ENCODE peak calls at places on chromosome 12, in six cellular contexts. L is stimulated activated CD8-positive, alpha-beta memory T cell treated with anti-CD3 and anti-CD28 coated beads, Interleukin-2, amount 100 ng/mL, for 1 hour; W is neural progenitor cell; S is nephron progenitor cell; N is non-pigmented ciliary epithelial cell; M is RPMI7951. V is an unnamed sample.
A peak's percentile ranks its signal among the peaks of the same experiment; 100 is the strongest.

GRCh38 chr12:15446798-15447197 is 124.5 kb downstream of the PTPRO start:
- DNase-seq in L (no peak), W (no peak), S (no peak), N (peak; percentile 47), M (peak; percentile 14), V (no peak)

GRCh38 chr12:54021432-54022013 is 6.7 kb upstream of the HOXC6 start:
- DNase-seq in L (no peak), W (peak; percentile 74), S (peak; percentile 66), N (no peak), M (no peak), V (no peak)

GRCh38 chr12:68080577-68080976 is 79.0 kb downstream of the IFNG start:
- DNase-seq in L (peak; percentile 9), W (peak; percentile 66), S (no peak), N (no peak), M (no peak), V (no peak)

GRCh38 chr12:85575115-85576096 is 260.8 kb downstream of the RASSF9 start:
- DNase-seq in L (no peak), W (peak; percentile 74), S (peak; percentile 57), N (peak; percentile 48), M (peak; percentile 38), V (peak; percentile 20)

GRCh38 chr12:9673404-9674225 is 4.1 kb downstream of the CLEC2D start:
- DNase-seq in L (no peak), W (no peak), S (no peak), N (peak; percentile 67), M (peak; percentile 91), V (peak; percentile 80)

GRCh38 chr12:115824936-115825602 is 452.4 kb downstream of the MED13L start:
- DNase-seq in L (no peak), W (no peak), S (no peak), N (no peak), M (no peak), V (no peak)

GRCh38 chr12:76470028-76470939 is 89.3 kb downstream of the OSBPL8 start:
- DNase-seq in L (no peak), W (no peak), S (no peak), N (peak; percentile 91), M (peak; percentile 81), V (peak; percentile 65)

GRCh38 chr12:71556881-71557280 is 106.8 kb downstream of the ZFC3H1 start:
- DNase-seq in L (no peak), W (peak; percentile 26), S (no peak), N (peak; percentile 81), M (peak; percentile 86), V (peak; percentile 70)

GRCh38 chr12:15601210-15601800 is 187.9 kb downstream of the EPS8 start:
- DNase-seq in L (no peak), W (no peak), S (no peak), N (peak; percentile 62), M (peak; percentile 56), V (peak; percentile 21)

GRCh38 chr12:26195641-26196423 is 459 bp downstream of the SSPN start:
- DNase-seq in L (no peak), W (peak; percentile 58), S (peak; percentile 51), N (no peak), M (peak; percentile 60), V (no peak)

GRCh38 chr12:113990548-113991223 is 24.6 kb upstream of the RBM19 start:
- DNase-seq in L (no peak), W (no peak), S (no peak), N (no peak), M (no peak), V (no peak)

GRCh38 chr12:101470939-101471338 is 4.2 kb upstream of the SPIC start:
- DNase-seq in L (no peak), W (no peak), S (no peak), N (no peak), M (no peak), V (no peak)

GRCh38 chr12:12209043-12209442 is 57.8 kb downstream of the LRP6 start:
- DNase-seq in L (no peak), W (no peak), S (no peak), N (no peak), M (no peak), V (no peak)

GRCh38 chr12:1572731-1573130 is 21.6 kb downstream of the FBXL14 start:
- DNase-seq in L (no peak), W (no peak), S (no peak), N (no peak), M (peak; percentile 58), V (no peak)

GRCh38 chr12:101829639-101830390 is 944 bp downstream of the GNPTAB start:
- DNase-seq in L (no peak), W (no peak), S (no peak), N (no peak), M (no peak), V (no peak)

GRCh38 chr12:64780531-64781373 is 21.5 kb upstream of the GNS start:
- DNase-seq in L (peak; percentile 3), W (peak; percentile 81), S (peak; percentile 70), N (no peak), M (peak; percentile 5), V (no peak)

GRCh38 chr12:108418162-108418561 is 79.1 kb upstream of the CMKLR1 start:
- DNase-seq in L (no peak), W (no peak), S (no peak), N (peak; percentile 6), M (peak; percentile 72), V (no peak)

GRCh38 chr12:65170245-65170881 is 980 bp downstream of the LEMD3 start:
- DNase-seq in L (peak; percentile 32), W (peak; percentile 87), S (peak; percentile 65), N (no peak), M (peak; percentile 60), V (no peak)

GRCh38 chr12:104852102-104852501 is 106.0 kb downstream of the SLC41A2 start:
- DNase-seq in L (no peak), W (no peak), S (no peak), N (no peak), M (no peak), V (no peak)

GRCh38 chr12:61037792-61038191 is 1222.4 kb upstream of the USP15 start:
- DNase-seq in L (no peak), W (no peak), S (no peak), N (no peak), M (no peak), V (no peak)

GRCh38 chr12:77841467-77842054 is 10.9 kb downstream of the NAV3 start:
- DNase-seq in L (no peak), W (no peak), S (no peak), N (no peak), M (peak; percentile 34), V (no peak)

GRCh38 chr12:110641512-110641911 is 27.6 kb downstream of the TCTN1 start:
- DNase-seq in L (no peak), W (peak; percentile 44), S (peak; percentile 38), N (peak; percentile 45), M (no peak), V (peak; percentile 2)

GRCh38 chr12:62971769-62972525 is 37.0 kb upstream of the PPM1H start:
- DNase-seq in L (no peak), W (no peak), S (no peak), N (no peak), M (no peak), V (no peak)

GRCh38 chr12:4115570-4115969 is 158.0 kb upstream of the CCND2 start:
- DNase-seq in L (no peak), W (peak; percentile 28), S (no peak), N (no peak), M (no peak), V (no peak)